ENCODE peak calls at places on chromosome 3, in ten cellular contexts. L is neural crest cell, K is dorsolateral prefrontal cortex, B is fibroblast of villous mesenchyme, F is AG09319, J is breast epithelium, R is Peyer's patch, A is CD14-positive monocyte, M is IMR-90, T is B cell. W is an unnamed sample.
A peak's percentile ranks its signal among the peaks of the same experiment; 100 is the strongest.

GRCh38 chr3:124429129-124429815 is 301.0 kb upstream of the UMPS start:
- DNase-seq in L (no peak), K (no peak), B (peak; percentile 53), F (no peak), J (no peak), R (no peak), A (no peak), M (peak; percentile 53), T (no peak), W (no peak)

GRCh38 chr3:182597621-182598041 is 195.7 kb upstream of the ATP11B start:
- DNase-seq in L (no peak), K (no peak), B (no peak), F (no peak), J (no peak), R (no peak), A (no peak), M (no peak), T (no peak), W (no peak)

GRCh38 chr3:84836961-84837360 is 121.8 kb upstream of the CADM2 start:
- DNase-seq in L (no peak), K (no peak), B (no peak), F (no peak), J (no peak), R (no peak), A (no peak), M (no peak), T (no peak), W (no peak)

GRCh38 chr3:37668431-37668830 is 193.2 kb upstream of the CTDSPL start:
- DNase-seq in L (no peak), K (no peak), B (no peak), F (no peak), J (no peak), R (no peak), A (no peak), M (no peak), T (no peak), W (no peak)

GRCh38 chr3:129793947-129794318 is 99.6 kb downstream of the TMCC1 start:
- DNase-seq in L (peak; percentile 21), K (peak; percentile 22), B (no peak), F (no peak), J (no peak), R (no peak), A (peak; percentile 57), M (no peak), T (no peak), W (no peak)

GRCh38 chr3:158660711-158661110 is 11.7 kb downstream of the LXN start:
- DNase-seq in L (no peak), K (no peak), B (no peak), F (no peak), J (no peak), R (no peak), A (no peak), M (peak; percentile 24), T (no peak), W (no peak)

GRCh38 chr3:197398301-197398878 is 100.0 kb upstream of the DLG1 start:
- DNase-seq in L (no peak), K (no peak), B (no peak), F (no peak), J (no peak), R (no peak), A (no peak), M (no peak), T (no peak), W (no peak)

GRCh38 chr3:184815046-184815930 is 3.3 kb downstream of the VPS8 start:
- DNase-seq in L (no peak), K (no peak), B (peak; percentile 93), F (peak; percentile 48), J (no peak), R (no peak), A (peak; percentile 54), M (peak; percentile 96), T (no peak), W (no peak)

GRCh38 chr3:60053518-60054265 is 1003.9 kb upstream of the CFAP20DC start:
- DNase-seq in L (no peak), K (no peak), B (no peak), F (no peak), J (no peak), R (no peak), A (no peak), M (peak; percentile 59), T (no peak), W (no peak)

GRCh38 chr3:42061711-42062408 is 29.3 kb upstream of the TRAK1 start:
- DNase-seq in L (no peak), K (no peak), B (peak; percentile 83), F (peak; percentile 71), J (peak; percentile 45), R (no peak), A (no peak), M (peak; percentile 90), T (no peak), W (no peak)

GRCh38 chr3:44019736-44020135 is 221.9 kb upstream of the TOPAZ1 start:
- DNase-seq in L (no peak), K (no peak), B (no peak), F (no peak), J (no peak), R (no peak), A (no peak), M (no peak), T (no peak), W (no peak)

GRCh38 chr3:141795719-141796435 is 32.7 kb downstream of the GRK7 start:
- DNase-seq in L (no peak), K (no peak), B (peak; percentile 77), F (peak; percentile 8), J (no peak), R (no peak), A (peak; percentile 49), M (no peak), T (no peak), W (peak; percentile 24)

DNA sequence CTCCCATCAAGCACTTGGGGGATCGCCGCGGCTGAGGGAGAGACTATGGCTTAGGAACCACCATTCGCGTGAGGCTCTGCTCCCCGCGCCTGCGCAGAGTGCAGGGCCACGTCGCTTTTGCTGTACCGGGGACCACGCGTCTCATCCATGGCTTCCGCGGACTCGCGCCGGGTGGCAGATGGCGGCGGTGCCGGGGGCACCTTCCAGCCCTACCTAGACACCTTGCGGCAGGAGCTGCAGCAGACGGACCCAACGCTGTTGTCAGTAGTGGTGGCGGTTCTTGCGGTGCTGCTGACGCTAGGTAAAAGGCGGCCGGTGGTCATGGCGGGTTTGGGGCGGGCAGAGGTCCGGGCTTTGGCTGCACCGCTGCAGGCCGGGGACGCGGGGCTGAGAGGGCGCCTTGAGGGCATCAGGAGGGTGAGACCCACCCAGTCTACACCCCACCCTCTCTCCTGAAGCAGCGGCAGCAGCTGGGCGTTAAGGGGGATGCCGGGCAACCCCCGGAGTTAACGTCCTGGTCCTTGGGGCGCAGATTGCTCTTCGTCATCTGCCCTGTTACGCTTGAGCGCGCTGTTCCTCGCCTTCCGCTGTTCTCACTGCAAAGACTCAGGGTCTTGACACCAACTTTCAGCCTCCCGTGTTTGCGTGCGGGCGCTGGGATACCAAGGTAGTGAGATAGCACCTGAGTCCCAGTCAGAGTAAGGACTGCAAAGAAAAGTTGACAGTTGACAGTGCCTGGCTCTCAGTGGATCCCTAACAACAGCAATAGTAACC is at the start of gene SRPRB:
- DNase-seq in L (peak; percentile 85), K (peak; percentile 97), B (peak; percentile 93), F (peak; percentile 79), J (peak; percentile 88), R (peak; percentile 93), A (peak; percentile 93), M (peak; percentile 92), T (peak; percentile 96), W (peak; percentile 87)
- TF ChIP-seq CTCF in L (no peak), K (peak; percentile 23), B (no peak), F (no peak), J (no peak), R (no peak), A (no peak), M (no peak), T (no peak), W (no peak)

GRCh38 chr3:62229908-62230307 is 143.4 kb downstream of the FEZF2 start:
- DNase-seq in L (no peak), K (no peak), B (peak; percentile 13), F (no peak), J (no peak), R (no peak), A (no peak), M (no peak), T (no peak), W (no peak)
- TF ChIP-seq CTCF in L (peak; percentile 51), K (peak; percentile 24), B (peak; percentile 37), F (no peak), J (no peak), R (no peak), A (peak; percentile 17), M (peak; percentile 22), T (no peak), W (no peak)

DNA sequence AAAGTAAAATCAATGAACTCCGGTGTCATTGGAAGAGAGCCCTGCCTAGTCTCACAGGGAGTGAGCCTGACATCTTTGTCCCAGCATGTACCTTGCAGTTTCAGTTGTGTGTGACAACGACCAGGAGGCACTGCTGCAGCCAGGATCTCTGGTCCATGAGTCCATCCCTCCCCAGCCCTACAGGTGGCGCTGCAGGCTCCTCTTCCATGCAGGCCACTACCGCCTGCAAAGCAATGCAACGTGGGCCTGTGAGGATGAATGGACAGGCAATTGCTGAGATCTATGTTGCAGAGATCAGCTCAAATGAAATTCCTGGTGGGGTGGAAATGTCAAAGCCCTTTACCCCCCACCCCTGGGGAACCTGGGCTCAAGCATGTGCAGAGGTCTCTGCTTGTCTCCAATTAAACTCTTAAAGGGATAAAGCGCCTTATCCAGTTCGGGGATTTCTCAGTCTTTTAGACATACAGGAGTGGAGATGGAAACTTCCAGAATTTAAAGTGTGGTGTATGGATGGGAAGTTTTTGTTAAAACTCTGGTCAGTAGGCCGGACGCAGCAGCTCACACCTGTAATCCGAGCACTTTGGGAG is 35.8 kb downstream of the TKT start:
- DNase-seq in L (peak; percentile 97), K (peak; percentile 84), B (peak; percentile 76), F (peak; percentile 51), J (peak; percentile 55), R (peak; percentile 91), A (peak; percentile 81), M (peak; percentile 72), T (peak; percentile 62), W (peak; percentile 66)
- TF ChIP-seq CTCF in L (peak; percentile 96), K (peak; percentile 76), B (peak; percentile 99), F (peak; percentile 93), J (peak; percentile 81), R (peak; percentile 90), A (peak; percentile 95), M (peak; percentile 91), T (peak; percentile 90), W (peak; percentile 78)

GRCh38 chr3:188662214-188662613 is 508.3 kb downstream of the LPP start:
- DNase-seq in L (no peak), K (no peak), B (no peak), F (no peak), J (no peak), R (no peak), A (no peak), M (no peak), T (no peak), W (no peak)

GRCh38 chr3:188663839-188664238 is 507.9 kb upstream of the TPRG1 start:
- DNase-seq in L (no peak), K (no peak), B (no peak), F (no peak), J (no peak), R (no peak), A (no peak), M (no peak), T (no peak), W (no peak)

GRCh38 chr3:188659444-188660100 is 505.6 kb downstream of the LPP start:
- DNase-seq in L (no peak), K (no peak), B (no peak), F (no peak), J (no peak), R (no peak), A (no peak), M (no peak), T (no peak), W (no peak)

GRCh38 chr3:188661801-188662200 is 507.8 kb downstream of the LPP start:
- DNase-seq in L (no peak), K (no peak), B (peak; percentile 72), F (no peak), J (no peak), R (no peak), A (no peak), M (peak; percentile 17), T (no peak), W (no peak)

GRCh38 chr3:188664795-188665194 is 507.0 kb upstream of the TPRG1 start:
- DNase-seq in L (no peak), K (no peak), B (no peak), F (no peak), J (no peak), R (no peak), A (no peak), M (no peak), T (no peak), W (no peak)
- TF ChIP-seq CTCF in L (peak; percentile 18), K (no peak), B (peak; percentile 49), F (no peak), J (no peak), R (peak; percentile 43), A (no peak), M (peak; percentile 22), T (no peak), W (no peak)

W was measured in natural killer cell.